ENCODE peak calls at places on chromosomes 13 and 19, in eight cellular contexts. S is HCT116, E is esophagus squamous epithelium, C is Peyer's patch, X is uterus, F is GM12891, J is tibial nerve, N is IMR-90. O is an unnamed sample.
A peak's percentile ranks its signal among the peaks of the same experiment; 100 is the strongest.

GRCh38 chr13:33636955-33637670 is 180.8 kb upstream of the RFC3 start:
- DNase-seq in J (no peak), F (no peak), X (no peak), C (no peak), N (peak; percentile 8), S (no peak), E (no peak), O (no peak)

GRCh38 chr19:21092107-21092506 is 10.1 kb downstream of the ZNF714 start:
- DNase-seq in S (no peak), F (no peak), E (no peak), C (no peak), N (peak; percentile 14), X (no peak), J (no peak), O (no peak)

GRCh38 chr19:15282311-15282705 is 50.0 kb downstream of the BRD4 start:
- DNase-seq in E (no peak), X (no peak), C (no peak), N (no peak), J (no peak), S (no peak), F (no peak), O (no peak)

GRCh38 chr19:16778796-16779411 is 50.3 kb upstream of the SIN3B start:
- DNase-seq in C (peak; percentile 68), F (peak; percentile 47), N (peak; percentile 55), X (peak; percentile 37), E (no peak), S (peak; percentile 67), J (peak; percentile 41), O (peak; percentile 73)

GRCh38 chr19:18593367-18594095 is 4.9 kb downstream of the REX1BD start:
- DNase-seq in N (no peak), E (no peak), F (no peak), J (no peak), S (no peak), C (no peak), X (no peak), O (no peak)

GRCh38 chr13:71787461-71787860 is 79.5 kb downstream of the DACH1 start:
- DNase-seq in F (no peak), S (no peak), X (no peak), C (no peak), E (no peak), N (no peak), J (no peak), O (no peak)

GRCh38 chr13:107284168-107284567 is 716.2 kb upstream of the ARGLU1 start:
- DNase-seq in X (no peak), C (no peak), F (no peak), J (no peak), N (peak; percentile 59), E (no peak), S (no peak), O (no peak)

GRCh38 chr19:19606021-19606420 is 12.5 kb downstream of the PBX4 start:
- DNase-seq in F (no peak), S (peak; percentile 82), C (no peak), N (peak; percentile 10), X (no peak), E (no peak), J (no peak), O (no peak)

GRCh38 chr13:83216521-83217245 is 665.6 kb downstream of the SLITRK1 start:
- DNase-seq in E (no peak), N (peak; percentile 63), X (no peak), F (no peak), S (no peak), C (no peak), J (no peak), O (no peak)

GRCh38 chr19:19081642-19082151 is 17.9 kb downstream of the SLC25A42 start:
- DNase-seq in C (no peak), S (no peak), E (no peak), N (peak; percentile 50), F (no peak), X (peak; percentile 46), J (peak; percentile 11), O (no peak)

GRCh38 chr19:44892932-44893331 is 1.9 kb downstream of the TOMM40 start:
- DNase-seq in N (no peak), C (no peak), E (no peak), J (no peak), X (no peak), S (no peak), F (no peak), O (no peak)

GRCh38 chr19:44890366-44891015 is 563 bp upstream of the TOMM40 start:
- DNase-seq in E (peak; percentile 100), J (peak; percentile 100), C (no peak), F (peak; percentile 98), S (peak; percentile 100), N (peak; percentile 100), X (peak; percentile 100), O (peak; percentile 91)

GRCh38 chr19:44893704-44894103 is 2.6 kb downstream of the TOMM40 start:
- DNase-seq in S (no peak), N (no peak), E (no peak), X (no peak), F (no peak), J (no peak), C (no peak), O (no peak)

GRCh38 chr19:44889830-44890365 is 1.2 kb upstream of the TOMM40 start:
- DNase-seq in C (no peak), E (no peak), J (no peak), X (no peak), S (no peak), N (no peak), F (no peak), O (no peak)

DNA sequence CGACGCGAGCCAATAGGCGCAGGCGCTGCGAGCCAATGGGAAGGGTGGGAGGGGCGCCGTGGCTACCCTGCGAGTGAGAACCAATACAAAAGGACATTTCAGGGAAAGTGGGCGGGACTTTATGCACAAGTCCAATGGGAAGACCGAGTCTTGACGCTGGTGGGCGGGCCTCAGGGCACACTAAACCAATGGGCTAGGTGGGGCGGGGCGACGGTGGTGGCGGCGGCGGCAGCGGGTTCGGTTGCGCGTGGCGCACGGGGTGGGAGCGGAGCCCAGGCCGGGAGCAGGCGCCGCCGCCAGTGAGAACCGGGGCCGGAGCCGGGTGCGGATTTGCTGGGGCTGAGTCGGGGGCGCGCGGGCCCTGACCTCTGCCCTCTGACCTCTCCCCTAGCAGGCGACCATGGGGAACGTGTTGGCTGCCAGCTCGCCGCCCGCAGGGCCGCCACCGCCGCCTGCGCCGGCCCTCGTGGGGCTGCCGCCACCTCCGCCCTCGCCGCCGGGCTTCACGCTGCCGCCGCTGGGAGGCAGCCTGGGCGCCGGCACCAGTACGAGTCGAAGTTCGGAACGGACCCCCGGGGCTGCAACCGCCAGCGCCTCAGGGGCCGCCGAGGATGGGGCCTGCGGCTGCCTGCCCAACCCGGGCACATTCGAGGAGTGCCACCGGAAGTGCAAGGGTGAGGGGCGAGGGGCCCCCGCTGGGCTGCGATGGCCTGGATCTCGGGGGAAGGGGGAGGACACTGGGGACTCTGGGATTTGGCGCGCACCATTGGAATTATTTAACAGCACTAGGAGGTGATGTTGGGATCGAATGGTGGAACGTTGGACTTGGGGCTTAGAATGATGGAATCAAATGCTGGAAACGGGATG is at the start of gene TOMM40:
- DNase-seq in F (no peak), N (peak; percentile 100), X (no peak), S (no peak), C (peak; percentile 100), J (no peak), E (peak; percentile 100), O (no peak)
- TF ChIP-seq POLR2A in F (peak; percentile 38), N (peak; percentile 56), X (peak; percentile 37), S (no peak), C (peak; percentile 36), J (peak; percentile 25), E (peak; percentile 58), O (peak; percentile 33)

DNA sequence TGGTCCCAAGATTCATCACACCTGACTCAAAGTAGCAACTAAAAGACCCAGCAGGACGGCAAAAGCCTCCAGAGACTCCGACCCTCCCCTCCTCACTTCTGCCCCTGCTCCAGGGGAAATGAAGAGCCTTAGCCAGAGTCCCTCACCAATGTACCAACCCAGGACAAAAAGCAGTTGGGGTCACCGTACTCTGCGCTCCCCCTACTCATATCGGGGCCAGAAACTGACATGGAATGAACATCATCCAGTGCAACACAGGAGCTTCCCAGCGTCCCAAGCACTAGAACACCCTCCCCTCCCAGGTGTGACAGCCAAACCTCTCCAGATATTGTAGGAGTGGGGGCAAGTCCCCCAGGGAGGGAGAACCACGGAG is 1.7 kb downstream of the EEF2 start:
- DNase-seq in E (no peak), C (no peak), F (no peak), S (no peak), J (no peak), X (no peak), N (no peak), O (no peak)
- TF ChIP-seq POLR2A in E (no peak), C (no peak), F (no peak), S (no peak), J (no peak), X (no peak), N (no peak), O (no peak)

GRCh38 chr19:55559684-55560083 is 14.3 kb upstream of the SBK3 start:
- DNase-seq in N (no peak), F (no peak), J (no peak), E (no peak), C (no peak), X (no peak), S (no peak), O (no peak)

GRCh38 chr19:55567708-55568328 is 12.8 kb downstream of the ZNF579 start:
- DNase-seq in F (no peak), X (no peak), N (no peak), C (no peak), S (no peak), E (no peak), J (no peak), O (no peak)

DNA sequence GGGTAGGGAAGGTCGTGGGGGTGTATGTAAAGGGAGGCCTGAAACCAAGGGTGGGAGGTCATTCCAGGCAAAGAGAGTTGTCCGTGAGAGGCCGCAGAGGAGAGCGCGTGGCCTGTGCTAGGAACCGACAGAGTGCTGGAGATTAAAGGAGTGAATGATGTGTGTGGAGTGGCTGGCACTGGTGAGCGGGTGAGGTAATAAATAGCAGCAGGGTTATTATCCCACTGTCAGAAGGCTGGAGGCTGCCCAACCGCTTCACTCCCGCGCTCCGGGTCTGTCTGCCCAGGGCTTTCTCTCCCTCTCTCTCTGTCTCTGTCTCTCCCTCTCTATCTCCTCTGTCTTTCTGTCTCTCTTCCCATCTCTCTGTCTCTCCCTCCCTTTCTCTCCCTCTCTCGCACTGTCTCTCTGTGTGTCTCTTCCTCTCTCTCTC is 17.4 kb downstream of the ZNF579 start:
- DNase-seq in X (peak; percentile 69), S (no peak), J (no peak), F (no peak), C (no peak), N (no peak), E (no peak), O (no peak)
- TF ChIP-seq POLR2A in X (peak; percentile 31), S (no peak), J (no peak), F (no peak), C (no peak), N (no peak), E (no peak), O (no peak)

GRCh38 chr19:30691767-30692516 is 319.8 kb downstream of the ZNF536 start:
- DNase-seq in N (no peak), E (no peak), J (peak; percentile 34), S (no peak), X (no peak), F (no peak), C (no peak), O (no peak)
- TF ChIP-seq POLR2A in N (no peak), E (no peak), J (no peak), S (no peak), X (no peak), F (no peak), C (no peak), O (no peak)

GRCh38 chr19:51570962-51571575 is at the start of gene ZNF175:
- DNase-seq in S (peak; percentile 98), X (peak; percentile 98), C (peak; percentile 81), J (peak; percentile 94), F (no peak), N (peak; percentile 96), E (peak; percentile 54), O (peak; percentile 27)
- TF ChIP-seq POLR2A in S (no peak), X (peak; percentile 9), C (no peak), J (no peak), F (no peak), N (peak; percentile 75), E (no peak), O (no peak)

GRCh38 chr13:25286969-25287961 is at the start of gene MTMR6:
- DNase-seq in X (peak; percentile 93), N (peak; percentile 82), C (peak; percentile 91), S (peak; percentile 51), E (peak; percentile 73), F (peak; percentile 89), J (peak; percentile 86), O (peak; percentile 63)
- TF ChIP-seq POLR2A in X (peak; percentile 54), N (peak; percentile 83), C (peak; percentile 46), S (no peak), E (peak; percentile 71), F (peak; percentile 63), J (peak; percentile 49), O (peak; percentile 55)

O was measured in H54.